ENCODE peak calls at places on chromosomes 4 and X, in six cellular contexts. One of them, this sample, is unnamed.

GRCh38 chr4:153209410-153209809 is 5.2 kb downstream of the TRIM2 start:
- DNase-seq in breast epithelium: no peak
- DNase-seq in transverse colon: no peak
- DNase-seq in sigmoid colon: no peak
- DNase-seq in suprapubic skin: no peak
- DNase-seq in GM12892: no peak
- DNase-seq in this sample: no peak

GRCh38 chr4:124318292-124318691 is 394.2 kb downstream of the ANKRD50 start:
- DNase-seq in breast epithelium: no peak
- DNase-seq in suprapubic skin: no peak
- DNase-seq in sigmoid colon: no peak
- DNase-seq in transverse colon: no peak
- DNase-seq in GM12892: no peak
- DNase-seq in this sample: no peak

GRCh38 chr4:5751073-5751917 is 40.3 kb downstream of the EVC start:
- DNase-seq in sigmoid colon: peak; percentile 58
- DNase-seq in breast epithelium: no peak
- DNase-seq in suprapubic skin: no peak
- DNase-seq in GM12892: no peak
- DNase-seq in transverse colon: no peak
- DNase-seq in this sample: no peak

GRCh38 chr4:94621491-94622080 is 136.2 kb upstream of the BMPR1B start:
- DNase-seq in GM12892: peak; percentile 8
- DNase-seq in breast epithelium: no peak
- DNase-seq in transverse colon: no peak
- DNase-seq in sigmoid colon: no peak
- DNase-seq in suprapubic skin: no peak
- DNase-seq in this sample: peak; percentile 34

GRCh38 chr4:104732766-104733165 is 238.1 kb upstream of the CXXC4 start:
- DNase-seq in GM12892: no peak
- DNase-seq in suprapubic skin: no peak
- DNase-seq in breast epithelium: no peak
- DNase-seq in transverse colon: no peak
- DNase-seq in sigmoid colon: no peak
- DNase-seq in this sample: no peak

GRCh38 chr4:40729555-40729954 is 20.2 kb upstream of the NSUN7 start:
- DNase-seq in breast epithelium: no peak
- DNase-seq in sigmoid colon: no peak
- DNase-seq in GM12892: no peak
- DNase-seq in transverse colon: no peak
- DNase-seq in suprapubic skin: no peak
- DNase-seq in this sample: no peak

GRCh38 chr4:52192697-52193096 is 141.6 kb downstream of the SPATA18 start:
- DNase-seq in suprapubic skin: no peak
- DNase-seq in transverse colon: no peak
- DNase-seq in sigmoid colon: no peak
- DNase-seq in breast epithelium: no peak
- DNase-seq in GM12892: no peak
- DNase-seq in this sample: no peak

GRCh38 chr4:13990596-13991589 is 363.4 kb upstream of the BOD1L1 start:
- DNase-seq in suprapubic skin: no peak
- DNase-seq in breast epithelium: no peak
- DNase-seq in transverse colon: no peak
- DNase-seq in GM12892: no peak
- DNase-seq in sigmoid colon: no peak
- DNase-seq in this sample: no peak

GRCh38 chr4:8705161-8706145 is 112.9 kb downstream of the CPZ start:
- DNase-seq in suprapubic skin: peak; percentile 41
- DNase-seq in breast epithelium: no peak
- DNase-seq in GM12892: no peak
- DNase-seq in sigmoid colon: peak; percentile 54
- DNase-seq in transverse colon: no peak
- DNase-seq in this sample: no peak

GRCh38 chr4:7425171-7425570 is 9.6 kb downstream of the PSAPL1 start:
- DNase-seq in suprapubic skin: peak; percentile 24
- DNase-seq in breast epithelium: no peak
- DNase-seq in GM12892: no peak
- DNase-seq in transverse colon: peak; percentile 2
- DNase-seq in sigmoid colon: peak; percentile 40
- DNase-seq in this sample: no peak

GRCh38 chrX:49053223-49054072 is 5.4 kb upstream of the CCDC120 start:
- DNase-seq in suprapubic skin: no peak
- DNase-seq in transverse colon: peak; percentile 69
- DNase-seq in breast epithelium: no peak
- DNase-seq in sigmoid colon: peak; percentile 79
- DNase-seq in GM12892: peak; percentile 69
- DNase-seq in this sample: peak; percentile 22
- TF ChIP-seq POLR2A in suprapubic skin: no peak
- TF ChIP-seq POLR2A in transverse colon: peak; percentile 30
- TF ChIP-seq POLR2A in breast epithelium: no peak
- TF ChIP-seq POLR2A in sigmoid colon: no peak
- TF ChIP-seq POLR2A in GM12892: no peak
- TF ChIP-seq POLR2A in this sample: no peak

GRCh38 chr4:106048250-106048931 is 153.1 kb downstream of the NPNT start:
- DNase-seq in transverse colon: no peak
- DNase-seq in suprapubic skin: no peak
- DNase-seq in GM12892: no peak
- DNase-seq in sigmoid colon: no peak
- DNase-seq in breast epithelium: no peak
- DNase-seq in this sample: no peak
- TF ChIP-seq POLR2AphosphoS5 in transverse colon: no peak
- TF ChIP-seq POLR2AphosphoS5 in suprapubic skin: no peak
- TF ChIP-seq POLR2AphosphoS5 in GM12892: no peak
- TF ChIP-seq POLR2AphosphoS5 in sigmoid colon: peak; percentile 66
- TF ChIP-seq POLR2AphosphoS5 in breast epithelium: no peak
- TF ChIP-seq POLR2AphosphoS5 in this sample: no peak

DNA sequence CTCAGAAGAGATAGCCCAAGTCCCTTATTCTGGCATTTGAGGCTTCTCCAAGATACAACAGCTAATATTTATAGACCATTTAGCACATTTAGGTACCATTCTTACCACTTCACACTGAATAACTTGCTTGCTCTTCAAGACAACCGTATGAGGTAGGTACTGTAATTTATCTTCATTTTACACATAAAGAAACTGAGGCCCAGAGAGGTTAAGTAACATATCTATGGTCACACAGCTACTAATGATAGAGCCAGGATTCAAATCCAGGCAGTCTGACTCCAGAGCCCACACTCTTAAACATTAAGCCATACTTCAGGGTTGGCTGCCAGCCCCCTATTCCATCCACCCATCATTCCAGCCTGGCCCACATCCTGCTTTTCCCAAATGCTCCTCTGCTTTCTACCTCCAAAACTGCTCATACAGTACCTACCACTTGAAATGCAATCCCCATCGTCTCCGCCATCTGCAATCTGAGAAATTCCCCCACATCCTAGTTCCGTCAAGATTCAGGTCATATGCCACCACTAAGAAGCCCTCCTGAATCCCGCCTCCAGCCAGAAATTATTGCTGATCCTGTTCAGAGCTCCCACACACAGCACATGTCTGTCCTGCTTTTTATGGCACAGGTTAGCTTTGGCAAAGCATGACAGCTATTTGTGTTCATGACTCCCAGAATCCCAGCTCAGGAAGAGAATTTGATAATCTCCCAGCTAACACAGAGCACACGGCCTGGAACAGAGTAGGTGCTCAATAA is 23.5 kb downstream of the IQSEC2 start:
- DNase-seq in breast epithelium: no peak
- DNase-seq in sigmoid colon: no peak
- DNase-seq in transverse colon: no peak
- DNase-seq in suprapubic skin: no peak
- DNase-seq in GM12892: no peak
- DNase-seq in this sample: no peak
- TF ChIP-seq POLR2A in breast epithelium: no peak
- TF ChIP-seq POLR2A in sigmoid colon: no peak
- TF ChIP-seq POLR2A in transverse colon: no peak
- TF ChIP-seq POLR2A in suprapubic skin: no peak
- TF ChIP-seq POLR2A in GM12892: no peak
- TF ChIP-seq POLR2A in this sample: no peak

GRCh38 chrX:9466711-9467110 is 1.9 kb downstream of the TBL1X start:
- DNase-seq in sigmoid colon: no peak
- DNase-seq in GM12892: no peak
- DNase-seq in breast epithelium: no peak
- DNase-seq in suprapubic skin: no peak
- DNase-seq in transverse colon: no peak
- DNase-seq in this sample: no peak
- TF ChIP-seq POLR2AphosphoS5 in sigmoid colon: no peak
- TF ChIP-seq POLR2AphosphoS5 in GM12892: no peak
- TF ChIP-seq POLR2AphosphoS5 in breast epithelium: no peak
- TF ChIP-seq POLR2AphosphoS5 in suprapubic skin: no peak
- TF ChIP-seq POLR2AphosphoS5 in transverse colon: no peak
- TF ChIP-seq POLR2AphosphoS5 in this sample: no peak

DNA sequence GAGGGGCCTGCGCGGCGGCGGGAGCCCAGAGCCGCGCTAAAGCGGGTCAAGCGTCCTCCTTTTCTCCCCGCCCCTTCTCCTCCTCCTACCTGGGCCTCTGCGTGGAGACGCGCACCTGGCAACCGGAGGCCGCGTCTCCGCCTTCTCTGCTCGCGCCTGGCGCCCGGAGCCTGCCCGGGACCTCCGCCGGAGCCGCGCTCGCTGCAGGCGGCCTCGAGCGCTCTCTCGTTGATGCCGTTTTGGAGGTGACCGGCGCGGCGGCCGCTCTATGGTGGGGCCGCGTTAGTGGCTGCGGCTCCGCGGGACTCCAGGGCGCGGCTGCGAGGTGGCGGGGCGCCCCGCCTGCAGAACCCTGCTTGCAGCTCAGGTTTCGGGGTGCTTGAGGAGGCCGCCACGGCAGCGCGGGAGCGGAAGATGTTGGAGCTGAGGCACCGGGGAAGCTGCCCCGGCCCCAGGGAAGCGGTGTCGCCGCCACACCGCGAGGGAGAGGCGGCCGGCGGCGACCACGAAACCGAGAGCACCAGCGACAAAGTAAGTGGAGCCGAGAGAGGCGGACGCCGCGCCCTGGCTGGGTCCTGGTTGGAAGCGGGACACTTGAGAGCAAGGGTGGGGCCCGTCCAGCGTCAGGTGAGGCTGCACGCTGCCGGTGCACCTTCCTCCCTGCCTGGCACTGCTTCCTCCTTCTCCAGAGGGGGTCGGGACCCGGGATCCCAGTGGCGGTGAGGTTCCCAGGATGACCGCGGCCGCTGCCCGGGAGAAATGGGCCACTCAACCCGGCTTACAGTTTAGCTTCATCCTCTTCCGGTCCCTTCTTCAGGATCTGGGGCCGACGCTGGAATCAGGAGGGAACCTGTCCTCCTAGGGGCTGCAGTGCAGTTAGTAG is at the start of gene CDS1:
- DNase-seq in GM12892: peak; percentile 37
- DNase-seq in breast epithelium: peak; percentile 22
- DNase-seq in suprapubic skin: peak; percentile 71
- DNase-seq in sigmoid colon: no peak
- DNase-seq in transverse colon: peak; percentile 84
- DNase-seq in this sample: peak; percentile 62
- TF ChIP-seq POLR2A in GM12892: no peak
- TF ChIP-seq POLR2A in breast epithelium: no peak
- TF ChIP-seq POLR2A in suprapubic skin: no peak
- TF ChIP-seq POLR2A in sigmoid colon: peak; percentile 29
- TF ChIP-seq POLR2A in transverse colon: peak; percentile 76
- TF ChIP-seq POLR2A in this sample: no peak

GRCh38 chrX:23904096-23904495 is 3.6 kb downstream of the APOO start:
- DNase-seq in breast epithelium: no peak
- DNase-seq in sigmoid colon: no peak
- DNase-seq in transverse colon: no peak
- DNase-seq in suprapubic skin: no peak
- DNase-seq in GM12892: no peak
- DNase-seq in this sample: no peak

GRCh38 chrX:23907106-23907495 is 637 bp downstream of the APOO start:
- DNase-seq in transverse colon: no peak
- DNase-seq in sigmoid colon: no peak
- DNase-seq in suprapubic skin: no peak
- DNase-seq in breast epithelium: no peak
- DNase-seq in GM12892: no peak
- DNase-seq in this sample: no peak

GRCh38 chrX:23908219-23909003 is 605 bp downstream of the CXorf58 start:
- DNase-seq in breast epithelium: no peak
- DNase-seq in GM12892: no peak
- DNase-seq in transverse colon: no peak
- DNase-seq in suprapubic skin: no peak
- DNase-seq in sigmoid colon: no peak
- DNase-seq in this sample: no peak

GRCh38 chrX:23911436-23911835 is 3.6 kb downstream of the CXorf58 start:
- DNase-seq in breast epithelium: no peak
- DNase-seq in transverse colon: no peak
- DNase-seq in sigmoid colon: no peak
- DNase-seq in GM12892: no peak
- DNase-seq in suprapubic skin: no peak
- DNase-seq in this sample: no peak

GRCh38 chrX:23907496-23908218 is at the start of the genes APOO and CXorf58:
- DNase-seq in breast epithelium: peak; percentile 85
- DNase-seq in transverse colon: peak; percentile 92
- DNase-seq in sigmoid colon: peak; percentile 95
- DNase-seq in GM12892: peak; percentile 70
- DNase-seq in suprapubic skin: peak; percentile 90
- DNase-seq in this sample: peak; percentile 87
- TF ChIP-seq POLR2AphosphoS5 in breast epithelium: peak; percentile 33
- TF ChIP-seq POLR2AphosphoS5 in transverse colon: no peak
- TF ChIP-seq POLR2AphosphoS5 in sigmoid colon: peak; percentile 58
- TF ChIP-seq POLR2AphosphoS5 in GM12892: peak; percentile 22
- TF ChIP-seq POLR2AphosphoS5 in suprapubic skin: peak; percentile 4
- TF ChIP-seq POLR2AphosphoS5 in this sample: peak; percentile 79

GRCh38 chr4:88591787-88592599 is at the start of gene HERC3:
- DNase-seq in GM12892: peak; percentile 80
- DNase-seq in transverse colon: peak; percentile 94
- DNase-seq in suprapubic skin: peak; percentile 94
- DNase-seq in breast epithelium: peak; percentile 79
- DNase-seq in sigmoid colon: peak; percentile 95
- DNase-seq in this sample: peak; percentile 91
- TF ChIP-seq POLR2A in GM12892: no peak
- TF ChIP-seq POLR2A in transverse colon: peak; percentile 56
- TF ChIP-seq POLR2A in suprapubic skin: peak; percentile 35
- TF ChIP-seq POLR2A in breast epithelium: no peak
- TF ChIP-seq POLR2A in sigmoid colon: peak; percentile 24
- TF ChIP-seq POLR2A in this sample: peak; percentile 78

This sample was measured in prostate gland.